ENCODE peak calls at places on chromosomes 5 and 9, in six cellular contexts. N is GM12891, I is HepG2, G is K562, U is H1, D is GM12878. P is an unnamed sample.

GRCh38 chr9:18238752-18239151 is 235.2 kb upstream of the ADAMTSL1 start:
- DNase-seq in N (no peak), I (no peak), G (no peak), U (no peak), D (no peak), P (no peak)

GRCh38 chr5:126525630-126526245 is 69.3 kb downstream of the ALDH7A1 start:
- DNase-seq in N (no peak), I (peak), G (no peak), U (peak), D (no peak), P (no peak)

GRCh38 chr9:126030716-126031115 is 283.5 kb downstream of the PBX3 start:
- DNase-seq in N (no peak), I (no peak), G (no peak), U (no peak), D (no peak), P (no peak)

GRCh38 chr9:34493972-34494535 is 28.7 kb downstream of the ENHO start:
- DNase-seq in N (no peak), I (no peak), G (peak), U (peak), D (no peak), P (no peak)

GRCh38 chr9:113463418-113464285 is at the start of gene RGS3:
- DNase-seq in N (no peak), I (peak), G (peak), U (peak), D (no peak), P (no peak)

GRCh38 chr5:9245071-9245470 is 300.8 kb downstream of the SEMA5A start:
- DNase-seq in N (no peak), I (no peak), G (no peak), U (no peak), D (no peak), P (no peak)

GRCh38 chr5:35902032-35902681 is 36.3 kb downstream of the CAPSL start:
- DNase-seq in N (no peak), I (no peak), G (no peak), U (no peak), D (no peak), P (no peak)

GRCh38 chr5:137374110-137374853 is 124.8 kb downstream of the SPOCK1 start:
- DNase-seq in N (no peak), I (no peak), G (no peak), U (no peak), D (no peak), P (no peak)

GRCh38 chr5:132750471-132751230 is 3.4 kb downstream of the CCNI2 start:
- DNase-seq in N (no peak), I (no peak), G (no peak), U (peak), D (peak), P (no peak)

GRCh38 chr9:117460743-117461142 is 45.9 kb upstream of the ASTN2 start:
- DNase-seq in N (no peak), I (no peak), G (no peak), U (no peak), D (no peak), P (no peak)

GRCh38 chr5:452856-453710 is 10.1 kb downstream of the EXOC3 start:
- DNase-seq in N (no peak), I (no peak), G (no peak), U (no peak), D (no peak), P (no peak)

GRCh38 chr5:131579917-131580671 is 54.9 kb downstream of the RAPGEF6 start:
- DNase-seq in N (no peak), I (no peak), G (no peak), U (no peak), D (no peak), P (no peak)

GRCh38 chr9:125049212-125049611 is 94.1 kb downstream of the SCAI start:
- DNase-seq in N (no peak), I (no peak), G (no peak), U (no peak), D (no peak), P (no peak)

GRCh38 chr5:157748740-157749461 is 5.4 kb downstream of the LSM11 start:
- DNase-seq in N (no peak), I (no peak), G (peak), U (no peak), D (no peak), P (no peak)

GRCh38 chr5:912356-913091 is 19.8 kb downstream of the TRIP13 start:
- DNase-seq in N (no peak), I (no peak), G (no peak), U (no peak), D (no peak), P (no peak)

GRCh38 chr5:36070687-36071571 is 4.2 kb upstream of the UGT3A2 start:
- DNase-seq in N (no peak), I (no peak), G (no peak), U (no peak), D (no peak), P (no peak)

GRCh38 chr5:173703466-173703865 is 87.0 kb upstream of the BOD1 start:
- DNase-seq in N (no peak), I (no peak), G (peak), U (no peak), D (no peak), P (no peak)

GRCh38 chr5:14181299-14181968 is 38.3 kb downstream of the TRIO start:
- DNase-seq in N (no peak), I (no peak), G (no peak), U (no peak), D (no peak), P (no peak)

GRCh38 chr5:95619518-95620029 is 313 bp upstream of the GPR150 start:
- DNase-seq in N (no peak), I (no peak), G (no peak), U (no peak), D (no peak), P (no peak)

GRCh38 chr9:31519011-31519410 is 865.4 kb upstream of the ACO1 start:
- DNase-seq in N (no peak), I (peak), G (no peak), U (no peak), D (peak), P (no peak)

GRCh38 chr9:99602854-99603253 is 218.8 kb upstream of the NR4A3 start:
- DNase-seq in N (no peak), I (no peak), G (no peak), U (no peak), D (no peak), P (no peak)

GRCh38 chr5:11873587-11873986 is 30.7 kb downstream of the CTNND2 start:
- DNase-seq in N (no peak), I (no peak), G (no peak), U (no peak), D (no peak), P (no peak)

GRCh38 chr5:68630354-68630753 is 414.8 kb downstream of the PIK3R1 start:
- DNase-seq in N (no peak), I (no peak), G (no peak), U (no peak), D (no peak), P (no peak)

DNA sequence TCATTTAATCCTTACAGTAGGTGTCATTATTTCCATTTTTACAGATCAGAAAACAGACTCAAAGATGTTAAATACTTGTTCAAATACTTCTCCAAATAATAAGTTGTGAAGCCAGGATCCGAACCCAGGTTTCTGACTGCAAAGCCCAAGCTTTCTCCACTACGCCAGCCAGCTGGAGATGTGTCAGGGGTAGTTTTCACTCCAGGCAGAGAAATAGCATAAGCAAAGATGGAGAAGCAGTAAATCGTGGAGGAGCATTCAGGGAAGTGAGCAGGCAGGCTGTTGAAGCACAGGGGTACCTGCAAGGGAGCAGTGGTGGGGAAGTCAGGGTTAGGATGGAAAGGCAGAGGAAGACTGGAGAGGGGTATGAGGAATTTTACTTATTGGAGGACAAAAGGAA is 2.9 kb downstream of the TLN1 start:
- DNase-seq in N (no peak), I (no peak), G (no peak), U (no peak), D (no peak), P (no peak)
- TF ChIP-seq TAF1 in N (no peak), I (no peak), G (no peak), U (no peak), D (no peak), P (no peak)

GRCh38 chr9:108142504-108143201 is 653.1 kb upstream of the KLF4 start:
- DNase-seq in N (no peak), I (no peak), G (no peak), U (peak), D (no peak), P (no peak)
- TF ChIP-seq POLR2AphosphoS5 in N (no peak), I (no peak), G (no peak), U (no peak), D (no peak), P (no peak)

DNA sequence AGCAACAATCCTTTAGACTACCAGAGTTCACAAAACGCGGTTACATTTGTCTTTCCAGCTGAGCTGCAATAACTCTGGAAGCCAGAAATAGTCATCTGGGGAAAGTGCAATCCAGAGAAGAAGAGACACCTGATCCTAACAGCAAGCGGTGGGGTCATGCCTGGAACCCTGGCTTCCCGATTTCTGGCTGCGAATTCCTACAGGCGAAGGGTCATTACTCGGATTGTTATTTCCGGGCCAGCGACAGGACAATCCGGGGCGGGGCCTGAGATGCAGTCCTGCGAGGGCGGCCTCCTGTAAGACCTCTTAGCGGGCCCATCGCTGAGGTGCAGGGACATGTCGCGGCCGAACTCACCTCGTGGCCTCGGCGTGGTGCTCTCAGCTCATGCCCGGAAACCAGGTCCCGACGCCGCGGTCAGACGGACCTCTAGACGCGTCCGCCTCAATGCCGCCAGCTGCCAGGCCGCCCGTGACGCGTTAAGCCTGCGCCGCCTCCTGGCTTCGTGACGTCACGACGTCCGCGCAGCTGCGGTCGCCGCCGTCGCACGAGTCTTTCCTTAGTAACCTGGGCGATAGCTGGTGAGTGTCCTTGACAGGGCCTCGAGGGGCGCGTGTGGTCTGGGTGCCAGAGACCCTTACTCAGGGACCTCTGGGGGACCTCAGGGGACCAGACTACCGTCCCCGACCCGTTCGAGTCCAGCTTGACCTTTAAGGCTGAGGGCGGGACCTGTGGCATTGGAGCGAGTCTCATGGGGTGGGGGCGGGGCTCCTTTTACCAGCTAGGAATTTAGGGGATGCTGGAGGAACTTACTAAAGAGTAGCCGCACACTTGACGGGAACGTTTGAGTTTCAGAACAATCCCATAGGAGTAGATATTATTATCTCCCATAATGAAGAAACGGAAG is at the start of the genes MRRF and RBM18:
- DNase-seq in N (peak), I (peak), G (peak), U (peak), D (peak), P (peak)
- TF ChIP-seq POLR2A in N (peak), I (peak), G (peak), U (peak), D (peak), P (peak)

DNA sequence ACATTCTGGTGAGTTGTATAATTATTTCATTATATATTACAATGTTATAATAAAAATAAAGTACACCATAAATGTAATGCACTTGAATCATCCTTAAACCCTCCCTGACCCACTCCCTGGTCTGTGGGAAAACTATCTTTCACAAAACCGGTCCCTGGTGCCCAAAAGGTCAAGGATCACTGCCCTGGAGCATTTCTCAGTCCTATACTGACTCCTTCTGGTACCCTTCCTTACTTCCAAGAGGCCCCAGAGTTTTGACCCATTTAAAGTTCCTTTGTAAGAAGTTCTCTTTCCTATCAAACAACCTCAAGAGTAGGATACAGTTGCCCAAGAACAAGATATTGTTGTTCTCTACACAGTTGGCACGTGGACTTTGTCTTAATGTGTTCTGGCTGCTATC is 88.9 kb upstream of the TRPM3 start:
- DNase-seq in N (no peak), I (no peak), G (no peak), U (no peak), D (no peak), P (no peak)
- TF ChIP-seq TAF1 in N (no peak), I (no peak), G (no peak), U (no peak), D (no peak), P (no peak)

GRCh38 chr5:176719113-176719814 is 72.0 kb downstream of the TSPAN17 start:
- DNase-seq in N (no peak), I (no peak), G (no peak), U (no peak), D (no peak), P (no peak)

GRCh38 chr5:176714067-176714466 is 66.8 kb downstream of the TSPAN17 start:
- DNase-seq in N (no peak), I (no peak), G (no peak), U (no peak), D (no peak), P (no peak)

GRCh38 chr5:176713409-176713808 is 66.1 kb downstream of the TSPAN17 start:
- DNase-seq in N (no peak), I (no peak), G (no peak), U (no peak), D (no peak), P (no peak)

GRCh38 chr5:176712546-176713297 is 65.4 kb downstream of the TSPAN17 start:
- DNase-seq in N (no peak), I (no peak), G (no peak), U (no peak), D (no peak), P (no peak)

DNA sequence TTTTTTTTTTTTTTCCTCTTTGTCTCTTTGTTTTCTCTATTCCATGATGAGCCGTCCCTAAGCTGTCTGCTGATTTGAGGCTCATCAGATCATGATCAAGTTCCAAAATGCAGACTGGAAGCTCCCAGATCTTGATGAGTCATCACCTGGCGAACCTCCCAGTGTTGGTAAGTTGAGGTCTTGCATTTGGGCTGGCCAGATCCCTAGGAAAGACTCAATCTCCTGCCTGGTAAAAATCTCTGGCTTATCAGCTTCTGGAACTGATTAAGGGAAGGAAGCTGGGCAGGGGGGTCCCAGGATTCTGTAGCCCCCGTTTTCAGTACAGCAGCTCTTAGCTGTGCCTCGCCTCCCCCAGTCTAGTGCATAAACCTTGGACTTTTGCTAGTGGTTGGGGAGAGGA is 69.0 kb downstream of the TSPAN17 start:
- DNase-seq in N (no peak), I (no peak), G (no peak), U (no peak), D (no peak), P (no peak)
- TF ChIP-seq POLR2AphosphoS5 in N (no peak), I (no peak), G (no peak), U (no peak), D (no peak), P (no peak)

GRCh38 chr9:79763861-79764260 is 192.1 kb downstream of the TLE4 start:
- DNase-seq in N (no peak), I (no peak), G (no peak), U (no peak), D (no peak), P (no peak)

GRCh38 chr9:79766091-79766490 is 194.3 kb downstream of the TLE4 start:
- DNase-seq in N (no peak), I (no peak), G (no peak), U (no peak), D (no peak), P (no peak)

GRCh38 chr9:79765466-79765865 is 193.7 kb downstream of the TLE4 start:
- DNase-seq in N (no peak), I (no peak), G (no peak), U (no peak), D (no peak), P (no peak)

GRCh38 chr9:79768199-79768598 is 196.4 kb downstream of the TLE4 start:
- DNase-seq in N (no peak), I (no peak), G (no peak), U (no peak), D (no peak), P (no peak)

GRCh38 chr9:79764377-79764776 is 192.6 kb downstream of the TLE4 start:
- DNase-seq in N (no peak), I (no peak), G (no peak), U (no peak), D (no peak), P (no peak)
- TF ChIP-seq POLR2A in N (no peak), I (no peak), G (no peak), U (no peak), D (no peak), P (no peak)

GRCh38 chr9:81656871-81657337 is 32.4 kb downstream of the TLE1 start:
- DNase-seq in N (no peak), I (peak), G (no peak), U (no peak), D (no peak), P (no peak)

GRCh38 chr9:81650836-81651545 is 38.4 kb downstream of the TLE1 start:
- DNase-seq in N (no peak), I (no peak), G (no peak), U (no peak), D (no peak), P (no peak)

GRCh38 chr9:81652058-81652457 is 37.3 kb downstream of the TLE1 start:
- DNase-seq in N (no peak), I (no peak), G (no peak), U (no peak), D (no peak), P (no peak)

GRCh38 chr9:81656004-81656403 is 33.3 kb downstream of the TLE1 start:
- DNase-seq in N (no peak), I (peak), G (no peak), U (no peak), D (peak), P (no peak)

DNA sequence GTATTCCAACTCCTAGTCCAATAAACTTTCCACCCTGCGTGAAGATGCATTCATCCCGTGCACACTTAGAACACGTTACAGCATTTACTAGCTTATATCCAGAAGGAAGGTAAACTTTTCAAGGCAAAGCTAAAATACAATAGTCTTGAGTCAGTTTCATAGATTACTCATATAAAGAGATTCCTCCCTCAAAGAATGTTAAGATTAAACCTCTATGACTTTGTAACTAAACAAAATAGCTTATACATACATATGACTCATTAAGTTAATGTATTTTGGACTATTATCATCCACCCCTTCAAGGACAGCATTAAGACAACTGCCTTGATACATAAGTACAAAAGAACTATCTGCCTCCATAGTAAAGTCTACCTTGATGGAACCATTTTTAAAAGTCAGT is 36.1 kb downstream of the TLE1 start:
- DNase-seq in N (no peak), I (no peak), G (no peak), U (no peak), D (no peak), P (no peak)
- TF ChIP-seq TAF1 in N (no peak), I (no peak), G (no peak), U (no peak), D (no peak), P (no peak)

GRCh38 chr5:151656311-151656710 is 30.4 kb downstream of the SPARC start:
- DNase-seq in N (no peak), I (no peak), G (no peak), U (no peak), D (no peak), P (no peak)

GRCh38 chr5:151657105-151657504 is 29.6 kb downstream of the SPARC start:
- DNase-seq in N (no peak), I (peak), G (no peak), U (no peak), D (no peak), P (no peak)

GRCh38 chr5:151661096-151661495 is 25.6 kb downstream of the SPARC start:
- DNase-seq in N (no peak), I (no peak), G (no peak), U (no peak), D (no peak), P (no peak)

GRCh38 chr5:151660616-151661015 is 26.1 kb downstream of the SPARC start:
- DNase-seq in N (no peak), I (no peak), G (no peak), U (no peak), D (no peak), P (no peak)

GRCh38 chr5:151659001-151659754 is 27.5 kb downstream of the SPARC start:
- DNase-seq in N (peak), I (peak), G (peak), U (peak), D (peak), P (no peak)
- TF ChIP-seq POLR2AphosphoS5 in N (no peak), I (no peak), G (no peak), U (no peak), D (no peak), P (no peak)

P was measured in GM12892.